ENCODE peak calls at places on chromosome 3, in nine cellular contexts. L is sigmoid colon, Z is stomach, N is transverse colon, V is upper lobe of left lung, E is spleen, X is K562, B is H1, Y is HepG2. F is an unnamed sample.

GRCh38 chr3:66644549-66644948 is 143.7 kb upstream of the LRIG1 start:
- DNase-seq in L (no peak), Z (no peak), N (no peak), V (no peak), E (no peak), X (no peak), B (no peak), Y (no peak), F (no peak)

GRCh38 chr3:124772081-124772831 is 42.0 kb downstream of the UMPS start:
- DNase-seq in L (no peak), Z (no peak), N (no peak), V (no peak), E (peak), X (peak), B (no peak), Y (no peak), F (no peak)

GRCh38 chr3:38616111-38616510 is 33.4 kb downstream of the SCN5A start:
- DNase-seq in L (no peak), Z (no peak), N (no peak), V (no peak), E (peak), X (no peak), B (no peak), Y (no peak), F (no peak)

GRCh38 chr3:172760406-172760805 is 9.9 kb downstream of the ECT2 start:
- DNase-seq in L (no peak), Z (no peak), N (no peak), V (no peak), E (no peak), X (no peak), B (no peak), Y (no peak), F (no peak)

GRCh38 chr3:136984837-136985236 is 27.1 kb downstream of the IL20RB start:
- DNase-seq in L (no peak), Z (peak), N (peak), V (no peak), E (no peak), X (no peak), B (no peak), Y (no peak), F (no peak)

GRCh38 chr3:113331187-113331586 is 110.1 kb downstream of the CFAP44 start:
- DNase-seq in L (no peak), Z (no peak), N (no peak), V (no peak), E (no peak), X (no peak), B (no peak), Y (no peak), F (no peak)

GRCh38 chr3:12518266-12519028 is 26.9 kb downstream of the MKRN2OS start:
- DNase-seq in L (no peak), Z (no peak), N (no peak), V (no peak), E (no peak), X (no peak), B (no peak), Y (no peak), F (no peak)

GRCh38 chr3:156751461-156752025 is 74.6 kb upstream of the LEKR1 start:
- DNase-seq in L (no peak), Z (no peak), N (peak), V (peak), E (no peak), X (no peak), B (peak), Y (no peak), F (no peak)

GRCh38 chr3:10986592-10986991 is 6.0 kb upstream of the SLC6A1 start:
- DNase-seq in L (no peak), Z (no peak), N (no peak), V (no peak), E (no peak), X (no peak), B (no peak), Y (no peak), F (no peak)

GRCh38 chr3:61381745-61382392 is 130.6 kb upstream of the FHIT start:
- DNase-seq in L (no peak), Z (no peak), N (no peak), V (no peak), E (no peak), X (peak), B (no peak), Y (peak), F (no peak)

GRCh38 chr3:190505381-190506003 is 8.4 kb upstream of the IL1RAP start:
- DNase-seq in L (no peak), Z (no peak), N (no peak), V (no peak), E (no peak), X (no peak), B (no peak), Y (peak), F (no peak)

GRCh38 chr3:159536876-159537275 is 451.8 kb upstream of the IL12A start:
- DNase-seq in L (no peak), Z (no peak), N (no peak), V (no peak), E (no peak), X (no peak), B (no peak), Y (no peak), F (no peak)

GRCh38 chr3:146598486-146598885 is 6.7 kb downstream of the PLSCR5 start:
- DNase-seq in L (no peak), Z (no peak), N (no peak), V (no peak), E (no peak), X (no peak), B (no peak), Y (no peak), F (no peak)

GRCh38 chr3:99633887-99634558 is 4.4 kb upstream of the COL8A1 start:
- DNase-seq in L (no peak), Z (no peak), N (no peak), V (no peak), E (no peak), X (no peak), B (no peak), Y (no peak), F (no peak)
- TF ChIP-seq POLR2AphosphoS5 in L (no peak), Z (no peak), N (no peak), V (no peak), E (no peak), X (no peak), B (no peak), Y (no peak), F (no peak)

GRCh38 chr3:182622241-182622545 is 171.1 kb upstream of the ATP11B start:
- DNase-seq in L (no peak), Z (no peak), N (no peak), V (no peak), E (no peak), X (no peak), B (no peak), Y (no peak), F (no peak)
- TF ChIP-seq CTCF in L (no peak), Z (no peak), N (no peak), V (no peak), E (no peak), X (no peak), B (no peak), Y (no peak), F (no peak)

DNA sequence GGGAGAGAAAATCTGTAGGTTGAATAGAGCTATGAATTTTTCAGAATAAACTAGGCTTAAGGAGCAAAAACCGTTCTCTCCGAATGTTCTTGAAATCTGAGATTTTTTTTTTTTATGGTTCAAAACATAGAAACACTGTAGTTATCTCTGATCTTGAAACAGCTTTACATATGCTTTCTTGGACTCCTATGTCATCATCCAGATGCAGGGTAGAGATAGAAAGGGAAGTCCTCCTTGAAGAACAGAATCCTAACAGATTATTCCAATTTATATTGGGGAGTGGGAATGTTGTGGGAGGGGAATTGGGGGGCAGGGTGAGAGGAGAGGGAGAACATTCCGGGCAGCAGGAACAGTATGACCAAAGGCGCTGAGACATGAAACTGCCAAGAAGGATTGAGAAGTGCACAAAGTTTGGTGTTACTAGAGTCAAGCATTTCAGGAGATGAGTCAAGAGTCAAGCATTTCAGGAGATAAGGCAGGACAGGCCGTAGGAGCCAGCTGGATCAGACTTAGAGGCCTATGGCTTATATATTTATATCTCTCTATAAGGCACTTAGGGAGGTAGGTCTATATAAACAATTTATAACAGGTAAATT is 21.9 kb upstream of the ST3GAL6 start:
- DNase-seq in L (no peak), Z (no peak), N (no peak), V (no peak), E (no peak), X (no peak), B (no peak), Y (peak), F (no peak)
- TF ChIP-seq POLR2A in L (no peak), Z (no peak), N (no peak), V (no peak), E (no peak), X (no peak), B (no peak), Y (no peak), F (no peak)

GRCh38 chr3:105527949-105528348 is 161.2 kb downstream of the ALCAM start:
- DNase-seq in L (no peak), Z (no peak), N (no peak), V (no peak), E (no peak), X (no peak), B (no peak), Y (no peak), F (no peak)
- TF ChIP-seq POLR2AphosphoS5 in L (no peak), Z (no peak), N (no peak), V (no peak), E (no peak), X (no peak), B (no peak), Y (no peak), F (no peak)

DNA sequence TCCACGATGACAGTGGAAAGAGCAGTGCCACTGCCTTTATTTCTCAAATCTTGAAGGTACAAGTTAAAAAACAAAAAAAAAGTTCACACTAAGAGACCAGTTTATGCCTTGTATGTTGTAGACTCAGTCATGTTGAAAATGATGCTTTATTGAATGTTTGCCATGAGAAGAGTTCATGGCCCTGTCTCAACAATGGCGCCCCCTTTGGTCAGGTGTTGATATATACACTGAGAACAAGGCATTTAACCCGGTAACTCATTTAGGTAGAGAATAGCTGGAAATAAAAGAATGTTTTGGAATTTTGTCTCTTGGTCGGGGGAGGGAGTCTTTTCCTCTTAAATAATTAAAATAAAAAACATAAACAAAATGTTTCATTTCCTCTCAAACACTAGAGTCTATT is 145.6 kb upstream of the SLC2A2 start:
- DNase-seq in L (no peak), Z (no peak), N (no peak), V (no peak), E (no peak), X (peak), B (no peak), Y (no peak), F (no peak)
- TF ChIP-seq CTCF in L (no peak), Z (no peak), N (no peak), V (no peak), E (no peak), X (peak), B (peak), Y (peak), F (no peak)